ENCODE peak calls at places on chromosome 1, in five cellular contexts. One of them, this sample, is unnamed.

GRCh38 chr1:105591681-105592080 is 1464.8 kb upstream of the PRMT6 start:
- DNase-seq in RCC 7860: no peak
- DNase-seq in stomach: no peak
- DNase-seq in brain microvascular endothelial cell: no peak
- DNase-seq in esophagus squamous epithelium: no peak
- DNase-seq in this sample: no peak

GRCh38 chr1:212713465-212714136 is 14.0 kb upstream of the BATF3 start:
- DNase-seq in RCC 7860: no peak
- DNase-seq in stomach: no peak
- DNase-seq in brain microvascular endothelial cell: no peak
- DNase-seq in esophagus squamous epithelium: no peak
- DNase-seq in this sample: no peak

GRCh38 chr1:216576246-216576645 is 147.0 kb downstream of the ESRRG start:
- DNase-seq in RCC 7860: no peak
- DNase-seq in stomach: no peak
- DNase-seq in brain microvascular endothelial cell: no peak
- DNase-seq in esophagus squamous epithelium: no peak
- DNase-seq in this sample: no peak

GRCh38 chr1:179031855-179032513 is 6.3 kb downstream of the FAM20B start:
- DNase-seq in RCC 7860: peak
- DNase-seq in stomach: no peak
- DNase-seq in brain microvascular endothelial cell: peak
- DNase-seq in esophagus squamous epithelium: no peak
- DNase-seq in this sample: no peak

GRCh38 chr1:206714331-206715058 is 29.8 kb downstream of the MAPKAPK2 start:
- DNase-seq in RCC 7860: no peak
- DNase-seq in stomach: no peak
- DNase-seq in brain microvascular endothelial cell: no peak
- DNase-seq in esophagus squamous epithelium: no peak
- DNase-seq in this sample: no peak

GRCh38 chr1:150322310-150322709 is 977 bp downstream of the PRPF3 start:
- DNase-seq in RCC 7860: no peak
- DNase-seq in stomach: no peak
- DNase-seq in brain microvascular endothelial cell: no peak
- DNase-seq in esophagus squamous epithelium: no peak
- DNase-seq in this sample: no peak

GRCh38 chr1:245370905-245371581 is 216.3 kb downstream of the KIF26B start:
- DNase-seq in RCC 7860: peak
- DNase-seq in stomach: no peak
- DNase-seq in brain microvascular endothelial cell: no peak
- DNase-seq in esophagus squamous epithelium: no peak
- DNase-seq in this sample: peak

GRCh38 chr1:165424454-165425283 is 20.3 kb downstream of the RXRG start:
- DNase-seq in RCC 7860: no peak
- DNase-seq in stomach: no peak
- DNase-seq in brain microvascular endothelial cell: no peak
- DNase-seq in esophagus squamous epithelium: no peak
- DNase-seq in this sample: no peak

GRCh38 chr1:26820784-26821269 is 5.7 kb upstream of the ZDHHC18 start:
- DNase-seq in RCC 7860: no peak
- DNase-seq in stomach: no peak
- DNase-seq in brain microvascular endothelial cell: no peak
- DNase-seq in esophagus squamous epithelium: no peak
- DNase-seq in this sample: no peak

GRCh38 chr1:115496904-115497527 is 144.8 kb upstream of the VANGL1 start:
- DNase-seq in RCC 7860: peak
- DNase-seq in stomach: no peak
- DNase-seq in brain microvascular endothelial cell: peak
- DNase-seq in esophagus squamous epithelium: no peak
- DNase-seq in this sample: peak